ENCODE peak calls at places on chromosomes 2 and 18, in five cellular contexts. One of them, this sample, is unnamed.

GRCh38 chr18:77053616-77054287 is 78.8 kb downstream of the MBP start:
- DNase-seq in HCT116: no peak
- DNase-seq in esophagus squamous epithelium: no peak
- DNase-seq in SJSA1: no peak
- DNase-seq in AG04449: no peak
- DNase-seq in this sample: no peak

GRCh38 chr2:220373878-220374277 is 746.4 kb downstream of the SLC4A3 start:
- DNase-seq in HCT116: no peak
- DNase-seq in esophagus squamous epithelium: no peak
- DNase-seq in SJSA1: no peak
- DNase-seq in AG04449: peak
- DNase-seq in this sample: no peak

GRCh38 chr18:41155025-41155424 is 800.0 kb upstream of the PIK3C3 start:
- DNase-seq in HCT116: no peak
- DNase-seq in esophagus squamous epithelium: no peak
- DNase-seq in SJSA1: no peak
- DNase-seq in AG04449: no peak
- DNase-seq in this sample: no peak

GRCh38 chr2:210546424-210547223 is 9.8 kb upstream of the CPS1 start:
- DNase-seq in HCT116: no peak
- DNase-seq in esophagus squamous epithelium: no peak
- DNase-seq in SJSA1: no peak
- DNase-seq in AG04449: no peak
- DNase-seq in this sample: no peak

GRCh38 chr2:72998234-72998651 is 73.3 kb downstream of the SFXN5 start:
- DNase-seq in HCT116: no peak
- DNase-seq in esophagus squamous epithelium: no peak
- DNase-seq in SJSA1: no peak
- DNase-seq in AG04449: no peak
- DNase-seq in this sample: no peak

GRCh38 chr2:134397146-134397896 is 143.4 kb downstream of the MGAT5 start:
- DNase-seq in HCT116: no peak
- DNase-seq in esophagus squamous epithelium: no peak
- DNase-seq in SJSA1: no peak
- DNase-seq in AG04449: no peak
- DNase-seq in this sample: no peak

GRCh38 chr2:36123995-36124394 is 231.6 kb upstream of the CRIM1 start:
- DNase-seq in HCT116: no peak
- DNase-seq in esophagus squamous epithelium: no peak
- DNase-seq in SJSA1: no peak
- DNase-seq in AG04449: no peak
- DNase-seq in this sample: no peak

GRCh38 chr18:79577451-79578395 is 101.9 kb upstream of the CTDP1 start:
- DNase-seq in HCT116: no peak
- DNase-seq in esophagus squamous epithelium: no peak
- DNase-seq in SJSA1: peak
- DNase-seq in AG04449: no peak
- DNase-seq in this sample: no peak

GRCh38 chr2:65800998-65801397 is 368.6 kb upstream of the SPRED2 start:
- DNase-seq in HCT116: peak
- DNase-seq in esophagus squamous epithelium: no peak
- DNase-seq in SJSA1: no peak
- DNase-seq in AG04449: no peak
- DNase-seq in this sample: no peak

GRCh38 chr18:72742002-72742401 is 125.8 kb downstream of the NETO1 start:
- DNase-seq in HCT116: no peak
- DNase-seq in esophagus squamous epithelium: no peak
- DNase-seq in SJSA1: no peak
- DNase-seq in AG04449: no peak
- DNase-seq in this sample: no peak

GRCh38 chr2:105919191-105919811 is 174.6 kb downstream of the NCK2 start:
- DNase-seq in HCT116: peak
- DNase-seq in esophagus squamous epithelium: no peak
- DNase-seq in SJSA1: no peak
- DNase-seq in AG04449: no peak
- DNase-seq in this sample: no peak

GRCh38 chr2:213317929-213318328 is 33.7 kb downstream of the SPAG16 start:
- DNase-seq in HCT116: no peak
- DNase-seq in esophagus squamous epithelium: no peak
- DNase-seq in SJSA1: no peak
- DNase-seq in AG04449: peak
- DNase-seq in this sample: peak

GRCh38 chr2:230824406-230824978 is 40.2 kb upstream of the ITM2C start:
- DNase-seq in HCT116: peak
- DNase-seq in esophagus squamous epithelium: no peak
- DNase-seq in SJSA1: peak
- DNase-seq in AG04449: peak
- DNase-seq in this sample: no peak

GRCh38 chr2:33392366-33392765 is 84.1 kb upstream of the RASGRP3 start:
- DNase-seq in HCT116: no peak
- DNase-seq in esophagus squamous epithelium: no peak
- DNase-seq in SJSA1: no peak
- DNase-seq in AG04449: no peak
- DNase-seq in this sample: no peak

GRCh38 chr2:158586491-158586890 is 129.7 kb downstream of the PKP4 start:
- DNase-seq in HCT116: no peak
- DNase-seq in esophagus squamous epithelium: no peak
- DNase-seq in SJSA1: no peak
- DNase-seq in AG04449: peak
- DNase-seq in this sample: peak

GRCh38 chr2:21070322-21071257 is 26.7 kb upstream of the APOB start:
- DNase-seq in HCT116: no peak
- DNase-seq in esophagus squamous epithelium: no peak
- DNase-seq in SJSA1: no peak
- DNase-seq in AG04449: no peak
- DNase-seq in this sample: no peak

GRCh38 chr2:230181245-230181644 is 38.5 kb downstream of the SP110 start:
- DNase-seq in HCT116: no peak
- DNase-seq in esophagus squamous epithelium: no peak
- DNase-seq in SJSA1: no peak
- DNase-seq in AG04449: no peak
- DNase-seq in this sample: no peak

GRCh38 chr2:8107162-8107561 is 574.7 kb upstream of the ID2 start:
- DNase-seq in HCT116: no peak
- DNase-seq in esophagus squamous epithelium: no peak
- DNase-seq in SJSA1: no peak
- DNase-seq in AG04449: no peak
- DNase-seq in this sample: no peak

GRCh38 chr2:37670378-37671012 is 947 bp downstream of the CDC42EP3 start:
- DNase-seq in HCT116: no peak
- DNase-seq in esophagus squamous epithelium: no peak
- DNase-seq in SJSA1: no peak
- DNase-seq in AG04449: no peak
- DNase-seq in this sample: no peak

GRCh38 chr2:238096311-238097011 is 3.7 kb upstream of the ESPNL start:
- DNase-seq in HCT116: no peak
- DNase-seq in esophagus squamous epithelium: no peak
- DNase-seq in SJSA1: no peak
- DNase-seq in AG04449: no peak
- DNase-seq in this sample: no peak

GRCh38 chr2:54267577-54267976 is 11.5 kb upstream of the TSPYL6 start:
- DNase-seq in HCT116: no peak
- DNase-seq in esophagus squamous epithelium: no peak
- DNase-seq in SJSA1: no peak
- DNase-seq in AG04449: no peak
- DNase-seq in this sample: no peak

GRCh38 chr2:43798300-43798699 is 24.5 kb downstream of the DYNC2LI1 start:
- DNase-seq in HCT116: no peak
- DNase-seq in esophagus squamous epithelium: no peak
- DNase-seq in SJSA1: no peak
- DNase-seq in AG04449: no peak
- DNase-seq in this sample: no peak

GRCh38 chr2:36360834-36361233 is 5.3 kb downstream of the CRIM1 start:
- DNase-seq in HCT116: no peak
- DNase-seq in esophagus squamous epithelium: no peak
- DNase-seq in SJSA1: no peak
- DNase-seq in AG04449: no peak
- DNase-seq in this sample: no peak

GRCh38 chr2:20196053-20196880 is 28.7 kb downstream of the SDC1 start:
- DNase-seq in HCT116: no peak
- DNase-seq in esophagus squamous epithelium: no peak
- DNase-seq in SJSA1: no peak
- DNase-seq in AG04449: no peak
- DNase-seq in this sample: no peak

GRCh38 chr18:37546023-37546537 is 19.5 kb downstream of the CELF4 start:
- DNase-seq in HCT116: no peak
- DNase-seq in esophagus squamous epithelium: no peak
- DNase-seq in SJSA1: no peak
- DNase-seq in AG04449: no peak
- DNase-seq in this sample: no peak

GRCh38 chr2:215698566-215698965 is 262.7 kb upstream of the FN1 start:
- DNase-seq in HCT116: no peak
- DNase-seq in esophagus squamous epithelium: no peak
- DNase-seq in SJSA1: peak
- DNase-seq in AG04449: peak
- DNase-seq in this sample: peak

GRCh38 chr2:202721621-202722020 is 86.9 kb downstream of the FAM117B start:
- DNase-seq in HCT116: no peak
- DNase-seq in esophagus squamous epithelium: no peak
- DNase-seq in SJSA1: no peak
- DNase-seq in AG04449: peak
- DNase-seq in this sample: no peak

GRCh38 chr2:241777167-241777685 is 604 bp downstream of the GAL3ST2 start:
- DNase-seq in HCT116: no peak
- DNase-seq in esophagus squamous epithelium: no peak
- DNase-seq in SJSA1: no peak
- DNase-seq in AG04449: no peak
- DNase-seq in this sample: no peak

GRCh38 chr2:223952280-223952968 is 4.8 kb upstream of the MRPL44 start:
- DNase-seq in HCT116: no peak
- DNase-seq in esophagus squamous epithelium: no peak
- DNase-seq in SJSA1: no peak
- DNase-seq in AG04449: no peak
- DNase-seq in this sample: no peak

DNA sequence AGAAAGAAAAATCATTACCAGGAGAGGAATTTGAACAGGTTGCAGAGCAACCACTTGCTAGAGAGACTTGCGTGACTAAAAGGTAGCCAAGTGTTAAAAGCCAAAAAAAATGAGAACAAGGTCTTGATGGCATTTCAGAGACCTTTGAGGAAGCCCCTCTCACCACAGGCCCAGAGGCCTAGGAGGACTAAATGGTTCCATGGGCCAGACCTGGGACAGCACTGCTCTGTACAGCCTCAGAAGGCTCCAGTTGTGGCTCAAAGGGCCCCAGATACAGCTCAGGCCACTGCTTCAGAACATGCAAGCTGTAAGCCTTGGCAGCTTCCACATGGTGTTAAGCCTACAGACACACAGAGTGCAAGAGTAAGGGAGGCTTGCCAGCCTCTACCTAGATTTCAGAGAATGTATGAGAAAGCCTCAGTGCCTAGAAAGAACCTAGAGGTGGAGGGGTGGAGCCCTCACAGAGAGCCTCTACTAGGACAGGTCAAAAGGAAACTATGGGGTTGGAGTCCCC is 15.3 kb downstream of the CNDP1 start:
- DNase-seq in HCT116: no peak
- DNase-seq in esophagus squamous epithelium: no peak
- DNase-seq in SJSA1: no peak
- DNase-seq in AG04449: no peak
- DNase-seq in this sample: no peak
- H3K4me3 ChIP-seq in HCT116: no peak
- H3K4me3 ChIP-seq in esophagus squamous epithelium: no peak
- H3K4me3 ChIP-seq in SJSA1: no peak
- H3K4me3 ChIP-seq in AG04449: no peak
- H3K4me3 ChIP-seq in this sample: no peak

GRCh38 chr2:84969511-84970265 is 1.3 kb upstream of the KCMF1 start:
- DNase-seq in HCT116: no peak
- DNase-seq in esophagus squamous epithelium: no peak
- DNase-seq in SJSA1: no peak
- DNase-seq in AG04449: no peak
- DNase-seq in this sample: no peak
- H3K4me3 ChIP-seq in HCT116: peak
- H3K4me3 ChIP-seq in esophagus squamous epithelium: peak
- H3K4me3 ChIP-seq in SJSA1: peak
- H3K4me3 ChIP-seq in AG04449: peak
- H3K4me3 ChIP-seq in this sample: peak

DNA sequence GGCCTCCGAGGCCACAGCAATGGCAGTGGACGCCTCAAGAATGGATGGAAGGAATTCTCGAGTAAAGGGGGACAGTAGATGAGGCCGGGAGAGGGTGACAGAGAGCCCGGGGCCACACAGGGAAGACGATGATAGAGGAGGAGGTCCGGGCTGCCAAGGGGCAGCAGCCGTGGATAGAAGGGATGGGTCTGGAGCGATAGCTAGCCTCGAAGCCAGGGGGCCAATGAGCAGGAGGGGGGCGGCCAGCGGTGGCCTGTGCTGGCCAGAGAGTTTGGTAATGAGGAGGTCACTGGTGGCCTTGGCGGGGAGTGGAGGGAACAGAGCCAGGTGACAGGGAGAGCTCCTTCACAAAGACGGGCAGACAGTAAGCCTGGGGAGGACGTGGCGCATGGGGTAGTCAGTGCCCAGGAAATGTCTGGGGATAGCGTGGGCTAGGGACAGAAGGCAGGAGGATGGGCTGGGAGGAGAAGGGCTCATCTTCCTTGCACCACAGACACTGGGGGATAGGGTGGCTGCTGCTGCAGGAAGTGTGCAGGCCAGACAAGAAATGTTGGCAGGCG is 87.8 kb upstream of the ASB18 start:
- DNase-seq in HCT116: no peak
- DNase-seq in esophagus squamous epithelium: no peak
- DNase-seq in SJSA1: peak
- DNase-seq in AG04449: no peak
- DNase-seq in this sample: no peak
- H3K4me3 ChIP-seq in HCT116: no peak
- H3K4me3 ChIP-seq in esophagus squamous epithelium: no peak
- H3K4me3 ChIP-seq in SJSA1: no peak
- H3K4me3 ChIP-seq in AG04449: no peak
- H3K4me3 ChIP-seq in this sample: no peak

GRCh38 chr18:26543368-26543767 is 5.0 kb downstream of the KCTD1 start:
- DNase-seq in HCT116: no peak
- DNase-seq in esophagus squamous epithelium: no peak
- DNase-seq in SJSA1: no peak
- DNase-seq in AG04449: no peak
- DNase-seq in this sample: no peak
- H3K4me3 ChIP-seq in HCT116: no peak
- H3K4me3 ChIP-seq in esophagus squamous epithelium: no peak
- H3K4me3 ChIP-seq in SJSA1: no peak
- H3K4me3 ChIP-seq in AG04449: no peak
- H3K4me3 ChIP-seq in this sample: no peak

GRCh38 chr2:239735131-239735828 is 289.9 kb downstream of the NDUFA10 start:
- DNase-seq in HCT116: no peak
- DNase-seq in esophagus squamous epithelium: no peak
- DNase-seq in SJSA1: no peak
- DNase-seq in AG04449: no peak
- DNase-seq in this sample: no peak
- H3K4me3 ChIP-seq in HCT116: no peak
- H3K4me3 ChIP-seq in esophagus squamous epithelium: no peak
- H3K4me3 ChIP-seq in SJSA1: no peak
- H3K4me3 ChIP-seq in AG04449: no peak
- H3K4me3 ChIP-seq in this sample: no peak

GRCh38 chr18:35355140-35355618 is 11.0 kb upstream of the ZNF24 start:
- DNase-seq in HCT116: peak
- DNase-seq in esophagus squamous epithelium: peak
- DNase-seq in SJSA1: peak
- DNase-seq in AG04449: peak
- DNase-seq in this sample: no peak
- H3K4me3 ChIP-seq in HCT116: peak
- H3K4me3 ChIP-seq in esophagus squamous epithelium: no peak
- H3K4me3 ChIP-seq in SJSA1: no peak
- H3K4me3 ChIP-seq in AG04449: no peak
- H3K4me3 ChIP-seq in this sample: no peak

GRCh38 chr2:30147715-30148611 is 1.2 kb downstream of the YPEL5 start:
- DNase-seq in HCT116: no peak
- DNase-seq in esophagus squamous epithelium: no peak
- DNase-seq in SJSA1: peak
- DNase-seq in AG04449: no peak
- DNase-seq in this sample: no peak
- H3K4me3 ChIP-seq in HCT116: peak
- H3K4me3 ChIP-seq in esophagus squamous epithelium: peak
- H3K4me3 ChIP-seq in SJSA1: peak
- H3K4me3 ChIP-seq in AG04449: peak
- H3K4me3 ChIP-seq in this sample: peak

This sample was measured in BJ.